ENCODE peak calls at places on chromosomes 13 and 19, in six cellular contexts. One of them, this sample, is unnamed. For H3K4me1, the result is how much of the 10 kb centered on the place peaks cover.

GRCh38 chr13:64556391-64556790 is 2673.7 kb downstream of the PCDH9 start:
- DNase-seq in A549: no peak
- DNase-seq in heart right ventricle: no peak
- DNase-seq in PC-3: no peak
- DNase-seq in CD8-positive, alpha-beta T cell: no peak
- DNase-seq in left ventricle myocardium inferior: no peak
- DNase-seq in this sample: no peak

GRCh38 chr13:19185086-19185864 is 3.7 kb upstream of the TUBA3C start:
- DNase-seq in A549: no peak
- DNase-seq in heart right ventricle: no peak
- DNase-seq in PC-3: no peak
- DNase-seq in CD8-positive, alpha-beta T cell: no peak
- DNase-seq in left ventricle myocardium inferior: no peak
- DNase-seq in this sample: no peak

GRCh38 chr19:53912653-53913052 is 3.6 kb downstream of the CACNG7 start:
- DNase-seq in A549: no peak
- DNase-seq in heart right ventricle: no peak
- DNase-seq in PC-3: no peak
- DNase-seq in CD8-positive, alpha-beta T cell: no peak
- DNase-seq in left ventricle myocardium inferior: no peak
- DNase-seq in this sample: peak

GRCh38 chr13:29428310-29428991 is 167.0 kb downstream of the SLC7A1 start:
- DNase-seq in A549: no peak
- DNase-seq in heart right ventricle: peak
- DNase-seq in PC-3: no peak
- DNase-seq in CD8-positive, alpha-beta T cell: no peak
- DNase-seq in left ventricle myocardium inferior: peak
- DNase-seq in this sample: no peak

GRCh38 chr13:32426191-32426980 is 1.5 kb downstream of the N4BP2L1 start:
- DNase-seq in A549: no peak
- DNase-seq in heart right ventricle: no peak
- DNase-seq in PC-3: no peak
- DNase-seq in CD8-positive, alpha-beta T cell: peak
- DNase-seq in left ventricle myocardium inferior: no peak
- DNase-seq in this sample: no peak

GRCh38 chr13:60244381-60244780 is 80.7 kb upstream of the DIAPH3 start:
- DNase-seq in A549: no peak
- DNase-seq in heart right ventricle: no peak
- DNase-seq in PC-3: no peak
- DNase-seq in CD8-positive, alpha-beta T cell: no peak
- DNase-seq in left ventricle myocardium inferior: no peak
- DNase-seq in this sample: no peak

GRCh38 chr13:110882972-110883371 is 31.9 kb downstream of the ANKRD10 start:
- DNase-seq in A549: no peak
- DNase-seq in heart right ventricle: no peak
- DNase-seq in PC-3: no peak
- DNase-seq in CD8-positive, alpha-beta T cell: no peak
- DNase-seq in left ventricle myocardium inferior: no peak
- DNase-seq in this sample: no peak

GRCh38 chr19:20431826-20432225 is 133.8 kb downstream of the ZNF737 start:
- DNase-seq in A549: no peak
- DNase-seq in heart right ventricle: no peak
- DNase-seq in PC-3: no peak
- DNase-seq in CD8-positive, alpha-beta T cell: no peak
- DNase-seq in left ventricle myocardium inferior: no peak
- DNase-seq in this sample: no peak

GRCh38 chr13:51738226-51738905 is 65.6 kb downstream of the DHRS12 start:
- DNase-seq in A549: no peak
- DNase-seq in heart right ventricle: no peak
- DNase-seq in PC-3: no peak
- DNase-seq in CD8-positive, alpha-beta T cell: no peak
- DNase-seq in left ventricle myocardium inferior: no peak
- DNase-seq in this sample: no peak

GRCh38 chr13:23007430-23007829 is 173.3 kb upstream of the SGCG start:
- DNase-seq in A549: no peak
- DNase-seq in heart right ventricle: no peak
- DNase-seq in PC-3: no peak
- DNase-seq in CD8-positive, alpha-beta T cell: no peak
- DNase-seq in left ventricle myocardium inferior: peak
- DNase-seq in this sample: no peak

GRCh38 chr19:34475975-34476594 is 5.5 kb upstream of the WTIP start:
- DNase-seq in A549: no peak
- DNase-seq in heart right ventricle: no peak
- DNase-seq in PC-3: no peak
- DNase-seq in CD8-positive, alpha-beta T cell: no peak
- DNase-seq in left ventricle myocardium inferior: no peak
- DNase-seq in this sample: no peak

GRCh38 chr19:48547722-48548121 is 4.2 kb upstream of the SULT2B1 start:
- DNase-seq in A549: no peak
- DNase-seq in heart right ventricle: no peak
- DNase-seq in PC-3: no peak
- DNase-seq in CD8-positive, alpha-beta T cell: no peak
- DNase-seq in left ventricle myocardium inferior: no peak
- DNase-seq in this sample: no peak

GRCh38 chr19:1847684-1848398 is 442 bp downstream of the REXO1 start:
- DNase-seq in A549: no peak
- DNase-seq in heart right ventricle: no peak
- DNase-seq in PC-3: peak
- DNase-seq in CD8-positive, alpha-beta T cell: no peak
- DNase-seq in left ventricle myocardium inferior: no peak
- DNase-seq in this sample: no peak

GRCh38 chr19:35851213-35852028 is 883 bp downstream of the NPHS1 start:
- DNase-seq in A549: no peak
- DNase-seq in heart right ventricle: no peak
- DNase-seq in PC-3: no peak
- DNase-seq in CD8-positive, alpha-beta T cell: peak
- DNase-seq in left ventricle myocardium inferior: no peak
- DNase-seq in this sample: peak

GRCh38 chr19:53365899-53366493 is 491 bp downstream of the ZNF525 start:
- DNase-seq in A549: no peak
- DNase-seq in heart right ventricle: peak
- DNase-seq in PC-3: peak
- DNase-seq in CD8-positive, alpha-beta T cell: peak
- DNase-seq in left ventricle myocardium inferior: peak
- DNase-seq in this sample: no peak

GRCh38 chr13:100240109-100240779 is 151.4 kb downstream of the PCCA start:
- DNase-seq in A549: no peak
- DNase-seq in heart right ventricle: no peak
- DNase-seq in PC-3: peak
- DNase-seq in CD8-positive, alpha-beta T cell: no peak
- DNase-seq in left ventricle myocardium inferior: no peak
- DNase-seq in this sample: no peak

GRCh38 chr19:50668416-50669318 is 19.4 kb downstream of the C19orf81 start:
- DNase-seq in A549: no peak
- DNase-seq in heart right ventricle: no peak
- DNase-seq in PC-3: no peak
- DNase-seq in CD8-positive, alpha-beta T cell: no peak
- DNase-seq in left ventricle myocardium inferior: no peak
- DNase-seq in this sample: no peak

GRCh38 chr13:19767966-19768365 is 14.8 kb downstream of the PSPC1 start:
- DNase-seq in A549: no peak
- DNase-seq in heart right ventricle: no peak
- DNase-seq in PC-3: no peak
- DNase-seq in CD8-positive, alpha-beta T cell: no peak
- DNase-seq in left ventricle myocardium inferior: no peak
- DNase-seq in this sample: no peak

GRCh38 chr13:50599046-50599445 is 244.4 kb downstream of the DLEU7 start:
- DNase-seq in A549: no peak
- DNase-seq in heart right ventricle: no peak
- DNase-seq in PC-3: no peak
- DNase-seq in CD8-positive, alpha-beta T cell: no peak
- DNase-seq in left ventricle myocardium inferior: no peak
- DNase-seq in this sample: no peak

GRCh38 chr13:43661321-43661720 is 125.5 kb downstream of the ENOX1 start:
- DNase-seq in A549: no peak
- DNase-seq in heart right ventricle: no peak
- DNase-seq in PC-3: no peak
- DNase-seq in CD8-positive, alpha-beta T cell: no peak
- DNase-seq in left ventricle myocardium inferior: no peak
- DNase-seq in this sample: no peak
- H3K4me3 ChIP-seq in A549: no peak
- H3K4me3 ChIP-seq in heart right ventricle: no peak
- H3K4me3 ChIP-seq in PC-3: no peak
- H3K4me3 ChIP-seq in CD8-positive, alpha-beta T cell: no peak
- H3K4me3 ChIP-seq in left ventricle myocardium inferior: no peak
- H3K4me3 ChIP-seq in this sample: no peak

GRCh38 chr19:3369337-3370213 is 3.2 kb downstream of the NFIC start:
- DNase-seq in A549: no peak
- DNase-seq in heart right ventricle: peak
- DNase-seq in PC-3: peak
- DNase-seq in CD8-positive, alpha-beta T cell: no peak
- DNase-seq in left ventricle myocardium inferior: peak
- DNase-seq in this sample: peak
- H3K4me1 ChIP-seq in A549: under half
- H3K4me1 ChIP-seq in heart right ventricle: half or more
- H3K4me1 ChIP-seq in PC-3: under half
- H3K4me1 ChIP-seq in CD8-positive, alpha-beta T cell: under half
- H3K4me1 ChIP-seq in left ventricle myocardium inferior: half or more
- H3K4me1 ChIP-seq in this sample: under half

DNA sequence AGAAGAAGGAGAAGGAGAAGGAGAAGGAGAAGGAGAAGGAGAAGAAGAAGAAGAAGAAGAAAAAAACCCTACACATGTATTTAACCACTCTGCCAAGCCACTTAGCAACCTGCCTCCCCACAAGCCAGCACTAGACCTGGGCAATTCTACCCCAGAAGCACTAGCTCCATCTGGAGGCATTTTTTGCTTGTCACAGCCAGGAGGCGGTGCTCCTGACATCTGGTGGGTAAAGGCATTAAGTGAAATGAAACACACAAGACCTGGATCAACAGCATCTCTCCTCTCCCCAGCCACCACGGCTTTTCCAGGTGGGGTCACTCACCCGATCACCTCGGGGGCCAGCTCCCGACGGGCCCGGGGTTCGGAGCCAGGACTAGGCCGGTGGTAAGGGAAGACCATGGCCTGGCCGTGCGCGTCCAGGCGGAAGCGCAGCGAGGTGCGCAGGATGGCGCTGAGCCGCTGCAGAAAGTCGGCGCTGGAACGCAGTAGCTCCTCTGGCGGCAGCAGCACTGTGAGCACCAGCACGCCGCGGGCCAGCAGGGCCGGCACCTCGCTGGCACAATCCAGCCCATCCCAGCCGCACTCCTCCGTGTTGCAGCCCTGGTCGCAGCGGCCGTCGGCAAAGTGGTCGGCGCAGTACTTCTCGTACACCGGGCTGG is 26.9 kb downstream of the NOTCH3 start:
- DNase-seq in A549: no peak
- DNase-seq in heart right ventricle: no peak
- DNase-seq in PC-3: peak
- DNase-seq in CD8-positive, alpha-beta T cell: no peak
- DNase-seq in left ventricle myocardium inferior: no peak
- DNase-seq in this sample: no peak
- TF ChIP-seq CTCF in A549: no peak
- TF ChIP-seq CTCF in heart right ventricle: no peak
- TF ChIP-seq CTCF in PC-3: peak
- TF ChIP-seq CTCF in CD8-positive, alpha-beta T cell: no peak
- TF ChIP-seq CTCF in left ventricle myocardium inferior: peak
- TF ChIP-seq CTCF in this sample: no peak

GRCh38 chr19:37565370-37565669 is 29.3 kb downstream of the ZNF571 start:
- DNase-seq in A549: no peak
- DNase-seq in heart right ventricle: no peak
- DNase-seq in PC-3: no peak
- DNase-seq in CD8-positive, alpha-beta T cell: no peak
- DNase-seq in left ventricle myocardium inferior: no peak
- DNase-seq in this sample: no peak

GRCh38 chr19:37563518-37563917 is 31.1 kb downstream of the ZNF571 start:
- DNase-seq in A549: no peak
- DNase-seq in heart right ventricle: no peak
- DNase-seq in PC-3: no peak
- DNase-seq in CD8-positive, alpha-beta T cell: no peak
- DNase-seq in left ventricle myocardium inferior: no peak
- DNase-seq in this sample: no peak

GRCh38 chr19:37564624-37565369 is 29.8 kb downstream of the ZNF571 start:
- DNase-seq in A549: no peak
- DNase-seq in heart right ventricle: no peak
- DNase-seq in PC-3: no peak
- DNase-seq in CD8-positive, alpha-beta T cell: no peak
- DNase-seq in left ventricle myocardium inferior: no peak
- DNase-seq in this sample: no peak
- H3K4me3 ChIP-seq in A549: no peak
- H3K4me3 ChIP-seq in heart right ventricle: no peak
- H3K4me3 ChIP-seq in PC-3: no peak
- H3K4me3 ChIP-seq in CD8-positive, alpha-beta T cell: no peak
- H3K4me3 ChIP-seq in left ventricle myocardium inferior: no peak
- H3K4me3 ChIP-seq in this sample: no peak

GRCh38 chr19:33080761-33081681 is at the start of gene GPATCH1:
- DNase-seq in A549: peak
- DNase-seq in heart right ventricle: peak
- DNase-seq in PC-3: peak
- DNase-seq in CD8-positive, alpha-beta T cell: peak
- DNase-seq in left ventricle myocardium inferior: peak
- DNase-seq in this sample: peak

GRCh38 chr19:33071887-33072286 is 7.2 kb upstream of the RHPN2 start:
- DNase-seq in A549: no peak
- DNase-seq in heart right ventricle: no peak
- DNase-seq in PC-3: peak
- DNase-seq in CD8-positive, alpha-beta T cell: no peak
- DNase-seq in left ventricle myocardium inferior: no peak
- DNase-seq in this sample: no peak

DNA sequence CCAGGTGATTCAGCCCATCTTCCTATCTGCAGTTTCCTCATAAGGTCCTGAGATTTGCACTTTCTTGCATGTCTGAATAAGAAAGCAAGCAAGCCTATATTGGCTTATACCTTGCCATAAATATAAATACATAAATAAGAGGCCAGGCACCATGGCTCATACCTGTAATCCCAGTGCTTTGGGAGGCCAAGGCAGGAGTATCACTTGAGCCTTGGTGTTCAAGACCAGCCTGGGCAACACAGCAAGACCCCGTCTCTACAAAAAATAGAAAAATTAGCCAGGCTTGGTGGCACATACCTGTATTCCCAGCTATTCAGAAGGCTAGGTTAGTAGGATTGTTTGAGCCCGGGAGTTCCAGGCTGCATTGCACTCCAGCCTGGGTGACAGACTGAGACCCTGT is 5.5 kb upstream of the GPATCH1 start:
- DNase-seq in A549: no peak
- DNase-seq in heart right ventricle: no peak
- DNase-seq in PC-3: no peak
- DNase-seq in CD8-positive, alpha-beta T cell: no peak
- DNase-seq in left ventricle myocardium inferior: no peak
- DNase-seq in this sample: no peak
- H3K4me1 ChIP-seq in A549: under half
- H3K4me1 ChIP-seq in heart right ventricle: under half
- H3K4me1 ChIP-seq in PC-3: under half
- H3K4me1 ChIP-seq in CD8-positive, alpha-beta T cell: under half
- H3K4me1 ChIP-seq in left ventricle myocardium inferior: under half
- H3K4me1 ChIP-seq in this sample: under half

GRCh38 chr13:45327253-45327954 is 13.6 kb downstream of the TPT1 start:
- DNase-seq in A549: no peak
- DNase-seq in heart right ventricle: no peak
- DNase-seq in PC-3: peak
- DNase-seq in CD8-positive, alpha-beta T cell: no peak
- DNase-seq in left ventricle myocardium inferior: no peak
- DNase-seq in this sample: no peak
- TF ChIP-seq CTCF in A549: no peak
- TF ChIP-seq CTCF in heart right ventricle: no peak
- TF ChIP-seq CTCF in PC-3: no peak
- TF ChIP-seq CTCF in CD8-positive, alpha-beta T cell: no peak
- TF ChIP-seq CTCF in left ventricle myocardium inferior: no peak
- TF ChIP-seq CTCF in this sample: no peak